ENCODE peak calls at places on chromosomes 3 and 15, in six cellular contexts. L, Q, D, O, P and T are unnamed samples. For H3K9me2, the result is how much of the 10 kb centered on the place peaks cover.

GRCh38 chr3:100329800-100330489 is 4.6 kb upstream of the NIT2 start:
- DNase-seq in L (no peak), Q (no peak), D (no peak), O (no peak), P (no peak), T (no peak)

GRCh38 chr15:38991126-38991525 is 426.5 kb upstream of the RASGRP1 start:
- DNase-seq in L (no peak), Q (peak), D (no peak), O (peak), P (peak), T (peak)

GRCh38 chr3:71421820-71422566 is 161.5 kb downstream of the FOXP1 start:
- DNase-seq in L (peak), Q (peak), D (no peak), O (no peak), P (no peak), T (no peak)

GRCh38 chr3:196517142-196517808 is 2.1 kb upstream of the SMCO1 start:
- DNase-seq in L (no peak), Q (no peak), D (no peak), O (no peak), P (no peak), T (peak)

GRCh38 chr3:106457278-106458210 is 588.7 kb upstream of the CBLB start:
- DNase-seq in L (peak), Q (no peak), D (peak), O (no peak), P (peak), T (no peak)

GRCh38 chr3:143120716-143121239 is 1.2 kb downstream of the CHST2 start:
- DNase-seq in L (no peak), Q (peak), D (no peak), O (peak), P (peak), T (peak)

GRCh38 chr15:101348643-101349496 is 53.8 kb upstream of the SNRPA1 start:
- DNase-seq in L (no peak), Q (no peak), D (peak), O (no peak), P (no peak), T (no peak)

GRCh38 chr15:59691194-59691805 is 2.2 kb upstream of the BNIP2 start:
- DNase-seq in L (peak), Q (peak), D (peak), O (peak), P (peak), T (peak)

GRCh38 chr3:143977326-143978262 is 6.0 kb downstream of the DIPK2A start:
- DNase-seq in L (no peak), Q (no peak), D (no peak), O (no peak), P (peak), T (no peak)

GRCh38 chr3:184260571-184261269 is 633 bp downstream of the CAMK2N2 start:
- DNase-seq in L (no peak), Q (no peak), D (no peak), O (no peak), P (peak), T (peak)

GRCh38 chr3:197021231-197021630 is 8.4 kb downstream of the MELTF start:
- DNase-seq in L (no peak), Q (no peak), D (no peak), O (no peak), P (no peak), T (peak)

GRCh38 chr3:13480340-13481318 is 523 bp downstream of the HDAC11 start:
- DNase-seq in L (peak), Q (peak), D (no peak), O (no peak), P (peak), T (peak)

GRCh38 chr3:110138966-110139555 is 801.7 kb upstream of the DPPA4 start:
- DNase-seq in L (no peak), Q (no peak), D (no peak), O (no peak), P (no peak), T (no peak)

GRCh38 chr3:47250309-47251060 is 32.1 kb downstream of the KIF9 start:
- DNase-seq in L (peak), Q (peak), D (peak), O (peak), P (peak), T (peak)

GRCh38 chr3:107660316-107660976 is 137.7 kb downstream of the BBX start:
- DNase-seq in L (peak), Q (peak), D (no peak), O (peak), P (peak), T (no peak)
- H3K9me2 ChIP-seq in L (under half), Q (under half), D (under half), O (under half), P (under half), T (under half)

DNA sequence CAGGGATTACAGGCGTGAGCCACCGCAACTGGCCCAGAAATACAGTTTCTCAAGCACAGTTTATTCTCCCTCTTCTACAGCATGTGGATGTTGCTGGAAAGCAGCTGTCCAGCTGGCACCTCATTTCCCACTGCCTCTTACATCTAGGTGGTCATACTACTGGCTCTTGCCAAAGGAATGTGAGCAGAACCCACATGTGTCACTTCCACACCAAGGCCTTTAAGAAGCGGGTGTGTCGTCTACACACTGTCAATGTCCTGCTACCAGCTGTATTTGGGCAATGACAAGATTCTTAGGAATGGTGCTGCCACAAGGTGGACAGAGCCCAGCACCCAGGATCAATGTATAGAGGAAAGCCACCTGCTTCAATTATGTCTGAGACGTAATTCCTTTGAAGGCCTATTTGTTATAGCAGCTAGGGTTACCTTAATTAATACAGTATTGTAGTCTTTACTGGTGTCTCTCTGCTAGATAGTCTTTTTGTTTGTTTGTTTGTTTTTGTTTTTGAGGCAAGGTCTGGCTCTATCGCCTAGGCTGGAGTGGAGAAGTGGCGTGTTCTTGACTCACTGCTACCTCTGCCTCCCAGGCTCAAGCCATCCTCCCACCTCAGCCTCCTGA is 15.1 kb upstream of the RAB7A start:
- DNase-seq in L (no peak), Q (no peak), D (no peak), O (no peak), P (no peak), T (no peak)
- H3K9me2 ChIP-seq in L (under half), Q (under half), D (under half), O (under half), P (under half), T (under half)

DNA sequence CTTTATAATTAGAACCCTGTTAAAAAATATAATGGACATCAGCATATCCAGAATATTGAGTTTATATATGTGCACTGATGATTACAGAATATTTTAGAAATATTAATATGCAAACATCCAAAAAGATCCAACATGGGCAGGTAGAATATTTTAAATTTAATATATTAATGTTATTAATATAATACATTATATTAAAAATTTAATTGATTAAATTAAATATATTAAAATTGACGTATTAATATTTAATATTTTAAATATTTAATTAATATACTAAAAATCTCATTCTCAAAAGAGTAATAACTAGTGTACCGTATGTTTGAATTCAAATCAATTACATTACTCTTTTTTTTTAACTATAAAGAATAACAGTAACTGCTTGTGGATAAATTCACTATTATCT is 73.8 kb upstream of the FURIN start:
- DNase-seq in L (no peak), Q (no peak), D (no peak), O (no peak), P (no peak), T (no peak)
- H3K9me2 ChIP-seq in L (under half), Q (under half), D (under half), O (under half), P (under half), T (under half)

GRCh38 chr3:38039101-38039898 is at the start of gene DLEC1:
- DNase-seq in L (peak), Q (peak), D (peak), O (peak), P (no peak), T (peak)

GRCh38 chr3:38036906-38037305 is 2.1 kb upstream of the DLEC1 start:
- DNase-seq in L (no peak), Q (no peak), D (no peak), O (no peak), P (no peak), T (peak)

GRCh38 chr3:38039899-38040261 is 872 bp downstream of the DLEC1 start:
- DNase-seq in L (peak), Q (peak), D (peak), O (peak), P (peak), T (peak)

GRCh38 chr3:38040400-38040799 is 1.4 kb downstream of the DLEC1 start:
- DNase-seq in L (no peak), Q (no peak), D (no peak), O (no peak), P (no peak), T (no peak)

DNA sequence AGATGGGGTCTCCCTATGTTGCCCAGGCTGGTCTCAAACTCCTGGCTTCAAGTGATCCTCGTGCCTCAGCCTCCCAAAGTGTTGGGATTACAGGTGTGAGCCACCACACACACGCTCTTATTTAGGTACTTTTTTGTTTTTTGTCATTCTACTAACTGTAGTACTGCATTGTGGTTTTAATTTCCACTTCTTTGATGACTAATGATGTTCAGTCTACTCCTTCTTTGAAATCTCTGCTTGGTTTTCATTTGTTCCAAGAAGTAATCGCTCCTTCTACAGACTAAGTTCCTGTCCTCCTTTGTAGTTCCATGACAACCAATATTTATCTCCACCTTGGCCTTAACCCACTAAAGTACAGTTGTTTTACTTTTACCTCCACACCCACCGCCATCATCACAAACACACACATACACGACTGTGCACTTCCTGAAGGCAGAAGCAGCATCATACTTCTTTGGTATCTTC is 529 bp upstream of the DLEC1 start:
- DNase-seq in L (no peak), Q (no peak), D (no peak), O (no peak), P (no peak), T (no peak)
- H3K9me2 ChIP-seq in L (under half), Q (under half), D (under half), O (under half), P (under half), T (under half)